ENCODE peak calls at places on chromosomes 13 and 19, in ten cellular contexts. D is NCI-H1092 treated with DMSO at 0.1 percent for 48 hours; P is fibroblast of gingiva; J is T follicular helper cell; T is Peyer's patch; M is SW 1271; B is mesothelial cell of epicardium; C is putamen; F is tibial nerve; X is stimulated activated CD4-positive, alpha-beta T cell treated with anti-CD3 and anti-CD28 coated beads, Interleukin-4, amount 100 ng/mL, for 24 hours. I is an unnamed sample.

GRCh38 chr13:34941835-34942731 is at the start of gene NBEA:
- DNase-seq in P (peak; percentile 56), T (peak; percentile 76), X (peak; percentile 69), D (peak; percentile 87), B (peak; percentile 89), F (peak; percentile 44), J (peak; percentile 67), M (peak; percentile 31), C (peak; percentile 82), I (peak; percentile 89)

GRCh38 chr13:66264976-66265375 is 965.2 kb downstream of the PCDH9 start:
- DNase-seq in C (no peak), F (no peak), B (no peak), M (no peak), P (peak; percentile 7), T (no peak), J (no peak), X (no peak), D (no peak), I (no peak)

GRCh38 chr19:35351441-35352176 is 3.9 kb downstream of the FFAR1 start:
- DNase-seq in M (no peak), B (no peak), J (no peak), T (peak; percentile 23), P (no peak), X (no peak), D (no peak), F (no peak), C (no peak), I (no peak)

GRCh38 chr13:67986234-67986633 is 756.1 kb upstream of the PCDH9 start:
- DNase-seq in X (no peak), P (no peak), J (no peak), M (no peak), D (no peak), B (no peak), C (no peak), T (no peak), F (no peak), I (no peak)

GRCh38 chr13:99907627-99908026 is 63.9 kb downstream of the ZIC5 start:
- DNase-seq in F (no peak), C (no peak), X (no peak), P (no peak), M (no peak), J (no peak), D (no peak), B (no peak), T (no peak), I (no peak)

GRCh38 chr19:43809762-43810696 is 7.8 kb upstream of the LYPD5 start:
- DNase-seq in D (peak; percentile 23), C (no peak), J (no peak), B (no peak), X (peak; percentile 19), F (no peak), T (no peak), M (peak; percentile 14), P (peak; percentile 52), I (peak; percentile 21)

GRCh38 chr19:40461669-40462221 is 3.8 kb downstream of the BLVRB start:
- DNase-seq in X (no peak), D (no peak), B (no peak), M (no peak), J (no peak), F (no peak), C (no peak), P (no peak), T (peak; percentile 73), I (no peak)

GRCh38 chr19:57363734-57364181 is 407 bp downstream of the TRAPPC2B start:
- DNase-seq in P (no peak), F (no peak), M (no peak), J (no peak), D (no peak), C (no peak), X (no peak), B (no peak), T (no peak), I (no peak)

GRCh38 chr19:13165091-13165997 is 15.1 kb downstream of the IER2 start:
- DNase-seq in J (no peak), X (no peak), P (no peak), F (no peak), D (no peak), T (no peak), C (no peak), B (no peak), M (no peak), I (no peak)

GRCh38 chr19:18269336-18269735 is 4.9 kb downstream of the IQCN start:
- DNase-seq in X (no peak), J (no peak), M (no peak), D (no peak), P (no peak), C (no peak), T (no peak), B (no peak), F (no peak), I (no peak)

GRCh38 chr13:51764184-51765141 is 39.5 kb downstream of the DHRS12 start:
- DNase-seq in P (peak; percentile 94), J (peak; percentile 21), T (peak; percentile 59), C (peak; percentile 77), M (no peak), X (peak; percentile 81), B (no peak), F (peak; percentile 81), D (peak; percentile 52), I (no peak)

GRCh38 chr19:33447336-33448158 is 74.0 kb downstream of the CEBPG start:
- DNase-seq in X (no peak), J (no peak), F (no peak), T (peak; percentile 40), B (no peak), C (no peak), P (no peak), D (no peak), M (no peak), I (no peak)

GRCh38 chr19:406121-406711 is 2.7 kb downstream of the C2CD4C start:
- DNase-seq in X (no peak), D (no peak), T (peak; percentile 32), C (no peak), F (no peak), P (no peak), M (no peak), B (peak; percentile 38), J (no peak), I (no peak)

GRCh38 chr19:17348700-17349099 is 11.3 kb downstream of the GTPBP3 start:
- DNase-seq in T (no peak), D (no peak), B (peak; percentile 49), J (no peak), F (peak; percentile 45), P (peak; percentile 62), C (no peak), X (no peak), M (no peak), I (no peak)

GRCh38 chr19:3964256-3965194 is 6.4 kb downstream of the DAPK3 start:
- DNase-seq in B (no peak), T (no peak), P (no peak), C (no peak), X (no peak), F (no peak), M (no peak), J (no peak), D (no peak), I (no peak)

GRCh38 chr19:3817761-3818160 is 31.6 kb upstream of the MATK start:
- DNase-seq in B (no peak), C (no peak), P (no peak), D (no peak), M (no peak), X (no peak), J (no peak), F (no peak), T (no peak), I (no peak)

GRCh38 chr19:6233827-6234511 is 45.8 kb downstream of the MLLT1 start:
- DNase-seq in M (no peak), P (peak; percentile 16), F (no peak), J (no peak), X (no peak), T (peak; percentile 47), B (no peak), C (no peak), D (peak; percentile 9), I (no peak)

GRCh38 chr13:23496255-23496654 is 62.8 kb upstream of the SACS start:
- DNase-seq in J (no peak), F (no peak), T (no peak), P (no peak), X (no peak), C (peak; percentile 56), D (no peak), M (no peak), B (no peak), I (no peak)

GRCh38 chr13:112510002-112510780 is 77.8 kb downstream of the TUBGCP3 start:
- DNase-seq in M (no peak), F (no peak), B (no peak), X (no peak), T (no peak), D (peak; percentile 80), C (peak; percentile 25), J (no peak), P (peak; percentile 72), I (peak; percentile 58)

GRCh38 chr19:45547211-45547770 is 37.3 kb downstream of the OPA3 start:
- DNase-seq in B (no peak), P (no peak), D (no peak), J (no peak), F (no peak), X (no peak), C (no peak), M (no peak), T (no peak), I (no peak)

GRCh38 chr13:93270769-93271753 is 44.5 kb downstream of the GPC6 start:
- DNase-seq in C (no peak), J (no peak), B (no peak), P (no peak), M (no peak), X (no peak), F (no peak), D (peak; percentile 84), T (no peak), I (peak; percentile 94)

GRCh38 chr13:34751044-34751443 is 191.0 kb upstream of the NBEA start:
- DNase-seq in M (no peak), P (no peak), B (no peak), C (no peak), J (no peak), X (no peak), F (no peak), D (no peak), T (no peak), I (no peak)

GRCh38 chr19:29764322-29764721 is 47.5 kb upstream of the CCNE1 start:
- DNase-seq in F (no peak), P (no peak), D (no peak), M (no peak), J (no peak), X (no peak), C (no peak), T (no peak), B (no peak), I (no peak)

GRCh38 chr19:4386038-4386782 is 14.1 kb downstream of the SH3GL1 start:
- DNase-seq in F (no peak), T (no peak), P (no peak), J (no peak), D (no peak), X (no peak), B (no peak), M (no peak), C (peak; percentile 65), I (no peak)

GRCh38 chr13:48126944-48127814 is 32.3 kb upstream of the MED4 start:
- DNase-seq in J (peak; percentile 6), C (peak; percentile 68), F (peak; percentile 75), P (peak; percentile 52), M (peak; percentile 42), T (no peak), D (peak; percentile 38), X (peak; percentile 32), B (peak; percentile 39), I (peak; percentile 82)

GRCh38 chr19:4181053-4181508 is 1.3 kb downstream of the SIRT6 start:
- DNase-seq in M (no peak), F (no peak), C (no peak), D (no peak), P (no peak), T (no peak), J (no peak), B (no peak), X (no peak), I (no peak)

GRCh38 chr13:95023405-95023804 is 277.8 kb downstream of the ABCC4 start:
- DNase-seq in P (no peak), M (no peak), B (no peak), F (no peak), T (no peak), C (no peak), J (no peak), D (peak; percentile 29), X (no peak), I (no peak)

GRCh38 chr19:43939557-43940260 is 4.6 kb upstream of the ZNF45 start:
- DNase-seq in M (no peak), X (no peak), B (no peak), P (no peak), T (no peak), D (no peak), C (no peak), F (no peak), J (no peak), I (no peak)

I was measured in SK-N-DZ.